ENCODE peak calls at places on chromosome 11, in four cellular contexts. A is OCI-LY7, P is psoas muscle, O is AG09309. B is an unnamed sample.

GRCh38 chr11:12143461-12144258 is 33.3 kb downstream of the MICAL2 start:
- DNase-seq in A (no peak), P (no peak), O (no peak), B (peak)

GRCh38 chr11:84316866-84317560 is 1030.8 kb upstream of the CCDC90B start:
- DNase-seq in P (no peak), A (no peak), O (peak), B (peak)

GRCh38 chr11:45193695-45194094 is 47.3 kb downstream of the PRDM11 start:
- DNase-seq in O (no peak), P (peak), A (no peak), B (no peak)

GRCh38 chr11:64794526-64794925 is 8.5 kb downstream of the MAP4K2 start:
- DNase-seq in A (no peak), P (no peak), O (no peak), B (no peak)

GRCh38 chr11:104991994-104992393 is 23.6 kb upstream of the CASP4 start:
- DNase-seq in O (no peak), P (no peak), A (no peak), B (no peak)

GRCh38 chr11:13098890-13099289 is 89.8 kb downstream of the RASSF10 start:
- DNase-seq in P (no peak), O (no peak), A (no peak), B (no peak)

GRCh38 chr11:45450189-45450588 is 164.0 kb upstream of the SYT13 start:
- DNase-seq in P (no peak), O (peak), A (no peak), B (peak)

GRCh38 chr11:27373856-27374602 is 11.0 kb upstream of the CCDC34 start:
- DNase-seq in P (no peak), O (no peak), A (no peak), B (no peak)

GRCh38 chr11:43138621-43139140 is 173.1 kb upstream of the API5 start:
- DNase-seq in O (no peak), A (no peak), P (no peak), B (no peak)

GRCh38 chr11:19313140-19313539 is 72.4 kb upstream of the E2F8 start:
- DNase-seq in O (no peak), A (no peak), P (no peak), B (no peak)

GRCh38 chr11:36213050-36213840 is 76.0 kb downstream of the COMMD9 start:
- DNase-seq in A (no peak), P (no peak), O (no peak), B (no peak)

GRCh38 chr11:70505331-70505731 is 107.0 kb downstream of the CTTN start:
- DNase-seq in P (peak), A (no peak), O (no peak), B (no peak)

GRCh38 chr11:45741582-45741981 is 63.4 kb upstream of the SLC35C1 start:
- DNase-seq in P (no peak), A (no peak), O (no peak), B (no peak)

GRCh38 chr11:9943346-9944110 is 279.7 kb downstream of the SWAP70 start:
- DNase-seq in A (no peak), O (peak), P (no peak), B (peak)

GRCh38 chr11:130103296-130103814 is 33.7 kb downstream of the APLP2 start:
- DNase-seq in O (peak), A (no peak), P (no peak), B (peak)

GRCh38 chr11:122850076-122850631 is 11.9 kb downstream of the CRTAM start:
- DNase-seq in A (no peak), O (peak), P (no peak), B (peak)

GRCh38 chr11:126421243-126421642 is 65.8 kb downstream of the ST3GAL4 start:
- DNase-seq in O (no peak), P (peak), A (no peak), B (no peak)

GRCh38 chr11:75107187-75107586 is 10.5 kb upstream of the OR2AT4 start:
- DNase-seq in A (no peak), O (no peak), P (no peak), B (peak)

GRCh38 chr11:7571640-7572000 is 57.8 kb downstream of the PPFIBP2 start:
- DNase-seq in P (peak), A (peak), O (no peak), B (peak)

GRCh38 chr11:62923634-62924411 is 2.7 kb upstream of the CHRM1 start:
- DNase-seq in A (peak), P (no peak), O (no peak), B (no peak)

GRCh38 chr11:62925308-62925707 is 4.1 kb upstream of the CHRM1 start:
- DNase-seq in P (no peak), A (no peak), O (no peak), B (no peak)

GRCh38 chr11:62928011-62928410 is 6.8 kb upstream of the CHRM1 start:
- DNase-seq in O (no peak), A (no peak), P (no peak), B (no peak)

GRCh38 chr11:62925745-62926668 is 4.8 kb upstream of the CHRM1 start:
- DNase-seq in P (no peak), O (no peak), A (no peak), B (no peak)

DNA sequence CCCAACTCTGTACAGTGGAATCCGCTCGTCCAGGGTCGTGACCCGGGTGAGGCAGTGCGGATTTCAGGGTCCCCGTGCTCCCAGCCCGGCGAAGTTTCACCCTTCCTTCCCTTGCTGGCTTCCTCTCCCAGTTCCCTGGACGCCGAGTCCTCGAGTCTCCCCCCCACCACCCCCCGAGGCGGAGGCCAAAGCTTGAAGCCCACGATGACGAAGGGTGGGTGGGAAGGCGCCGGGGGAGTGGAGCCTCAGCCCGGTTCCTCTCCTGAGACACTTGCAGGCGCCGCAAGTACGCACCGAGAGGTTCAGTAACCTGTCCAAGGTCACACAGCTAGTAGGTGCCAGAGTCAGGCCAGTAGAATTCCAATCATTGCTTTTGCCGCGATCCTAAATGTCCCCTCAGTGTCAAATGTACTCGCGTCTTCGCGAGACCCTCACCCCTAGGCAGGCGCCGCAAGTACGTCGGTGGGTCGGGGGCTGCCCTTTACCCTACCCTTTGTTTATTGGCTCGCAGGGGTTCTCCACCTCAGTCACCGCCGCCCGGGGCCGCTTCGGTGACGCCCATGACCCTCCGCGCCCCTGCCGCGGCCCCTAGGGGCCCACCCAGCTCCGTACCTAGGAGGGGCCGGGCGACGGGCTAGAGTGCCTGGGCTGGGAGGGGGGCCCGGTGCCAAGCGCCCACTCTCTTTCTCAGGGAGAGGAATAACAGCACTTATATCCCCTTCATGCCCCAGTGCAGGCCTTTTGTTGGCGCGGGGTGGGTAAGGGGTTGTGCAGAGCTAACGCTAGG is 5.7 kb upstream of the CHRM1 start:
- DNase-seq in A (no peak), P (no peak), O (no peak), B (no peak)
- H3K4me3 ChIP-seq in A (no peak), P (peak), O (no peak), B (no peak)

DNA sequence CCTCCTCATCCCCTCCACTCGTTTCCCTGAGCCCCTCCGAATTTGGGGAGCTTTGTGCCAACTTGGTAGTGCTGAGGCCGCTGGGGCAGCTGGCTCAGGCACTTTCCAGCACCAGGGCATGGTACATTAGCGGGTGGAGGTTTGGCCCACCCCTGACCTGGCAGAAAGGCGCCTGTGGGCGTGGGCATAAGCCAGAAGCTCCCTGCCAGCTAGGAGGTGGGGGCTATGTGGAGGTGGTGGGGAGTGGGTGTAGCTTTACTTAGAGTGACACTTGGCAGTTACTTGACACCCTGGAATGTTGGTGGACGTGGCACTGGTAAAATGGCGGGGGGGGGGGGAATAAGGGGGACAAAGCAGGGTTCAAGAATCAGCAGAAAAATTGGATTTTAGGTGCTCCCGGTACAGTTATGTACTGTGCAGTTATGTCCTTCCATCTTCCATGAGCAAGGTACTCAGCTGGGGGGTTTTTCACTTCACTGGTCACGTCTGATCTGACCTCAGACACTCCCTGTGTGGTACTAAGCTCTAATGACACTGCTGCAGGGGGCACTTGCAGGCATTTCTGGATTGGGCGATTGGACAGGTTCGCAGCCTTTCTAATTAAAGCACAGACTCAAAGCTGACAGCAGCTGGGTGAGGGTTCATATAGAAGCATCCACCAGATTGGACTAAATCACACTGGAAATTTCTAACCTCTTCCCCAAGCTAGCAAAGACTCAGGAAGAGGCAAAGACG is 10.4 kb upstream of the IGF2 start:
- DNase-seq in O (no peak), P (no peak), A (no peak), B (no peak)
- TF ChIP-seq CTCF in O (no peak), P (no peak), A (no peak), B (no peak)

DNA sequence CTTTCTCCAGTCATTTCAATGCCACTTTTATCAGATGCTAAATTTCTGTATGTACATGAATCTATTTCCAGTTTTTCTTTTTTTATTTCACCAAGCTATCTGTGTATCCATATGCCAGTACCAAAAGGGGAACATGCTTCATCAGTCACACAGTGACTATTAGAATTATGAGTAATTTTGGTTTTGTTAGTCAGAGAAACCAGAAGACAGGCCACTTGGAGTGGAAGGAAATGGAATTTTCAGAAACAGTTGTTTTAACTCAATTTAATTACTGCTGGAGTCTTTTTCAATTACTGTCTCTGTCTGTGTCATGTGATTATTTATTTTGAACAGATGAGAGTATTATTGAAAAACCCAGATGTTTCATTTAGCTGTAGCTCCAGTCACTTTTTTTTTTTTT is 84.6 kb upstream of the ANO3 start:
- DNase-seq in A (no peak), P (no peak), O (peak), B (peak)
- H3K4me3 ChIP-seq in A (no peak), P (no peak), O (no peak), B (no peak)

DNA sequence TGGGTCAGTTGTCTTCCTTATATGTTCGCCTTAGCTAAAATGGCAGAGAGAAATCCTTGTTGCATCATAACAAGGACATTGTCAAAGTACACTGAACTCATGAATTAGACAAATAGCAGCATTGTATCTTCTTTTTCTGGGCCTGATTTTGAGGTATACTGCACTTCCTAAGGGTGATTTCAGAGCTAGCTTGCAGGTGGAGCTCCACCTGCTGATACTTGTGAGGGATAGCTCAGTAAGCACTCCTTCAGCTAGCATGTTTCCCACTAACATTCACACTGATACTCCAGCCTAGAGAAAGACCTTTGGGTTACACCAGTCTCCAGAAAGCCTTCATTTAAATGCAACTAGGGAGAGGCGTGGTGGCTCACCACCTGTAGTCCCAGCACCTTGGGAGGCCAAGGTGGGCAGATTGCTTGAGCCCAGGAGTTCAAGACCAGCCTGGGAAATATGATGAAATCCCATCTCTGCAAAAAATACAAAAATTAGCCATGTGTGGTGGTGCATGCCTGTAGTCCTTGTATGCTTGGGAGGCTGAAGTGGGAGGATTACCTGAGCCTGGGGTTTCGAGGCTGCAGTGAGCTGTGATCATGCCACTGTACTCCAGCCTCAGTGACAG is 29.8 kb downstream of the JAM3 start:
- DNase-seq in O (no peak), P (no peak), A (peak), B (no peak)
- TF ChIP-seq CTCF in O (peak), P (no peak), A (peak), B (no peak)

DNA sequence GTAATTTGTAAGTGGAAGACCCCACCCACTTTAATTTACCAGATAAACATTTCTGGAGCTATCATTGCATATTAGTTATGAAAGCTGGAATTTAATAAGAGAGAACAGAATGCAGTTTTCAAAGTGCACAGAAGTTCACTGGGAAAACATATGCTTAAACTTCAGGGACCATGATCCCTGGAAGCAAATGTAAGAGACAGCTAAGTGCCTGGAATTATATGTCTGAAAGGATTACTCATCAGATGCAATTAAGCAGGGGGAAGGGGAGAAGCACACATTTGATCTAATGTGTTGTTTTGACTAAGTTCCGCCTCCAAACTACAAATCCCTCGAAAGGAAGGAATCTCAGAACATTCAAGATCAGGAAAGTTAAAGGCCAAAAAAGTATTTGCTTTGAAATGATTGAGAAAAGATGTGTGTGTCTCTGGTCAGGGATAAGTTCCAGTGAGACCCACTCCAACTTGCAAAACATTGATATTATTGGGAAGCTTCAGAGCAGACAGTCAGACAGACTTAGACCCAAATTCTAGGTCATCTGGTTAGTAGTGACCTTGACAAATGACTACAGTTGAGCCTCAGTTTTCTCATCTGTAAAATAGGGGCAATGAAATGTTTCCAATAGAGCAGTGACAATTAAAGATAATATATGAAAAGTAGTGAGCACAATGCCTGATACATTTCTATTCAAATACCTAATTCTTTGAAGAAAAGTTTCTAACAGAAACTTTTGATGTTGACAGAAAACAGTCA is 147.6 kb downstream of the ME3 start:
- DNase-seq in A (no peak), O (no peak), P (no peak), B (peak)
- H3K4me3 ChIP-seq in A (no peak), O (no peak), P (no peak), B (no peak)

GRCh38 chr11:119101759-119102423 is at the start of gene DPAGT1:
- DNase-seq in P (peak), A (peak), O (peak), B (peak)

GRCh38 chr11:119099707-119100106 is 1.9 kb downstream of the DPAGT1 start:
- DNase-seq in A (no peak), P (no peak), O (no peak), B (no peak)

GRCh38 chr11:119100960-119101349 is 698 bp downstream of the DPAGT1 start:
- DNase-seq in O (no peak), P (no peak), A (no peak), B (no peak)

GRCh38 chr11:119100246-119100959 is 1.2 kb downstream of the DPAGT1 start:
- DNase-seq in A (no peak), P (no peak), O (no peak), B (peak)

DNA sequence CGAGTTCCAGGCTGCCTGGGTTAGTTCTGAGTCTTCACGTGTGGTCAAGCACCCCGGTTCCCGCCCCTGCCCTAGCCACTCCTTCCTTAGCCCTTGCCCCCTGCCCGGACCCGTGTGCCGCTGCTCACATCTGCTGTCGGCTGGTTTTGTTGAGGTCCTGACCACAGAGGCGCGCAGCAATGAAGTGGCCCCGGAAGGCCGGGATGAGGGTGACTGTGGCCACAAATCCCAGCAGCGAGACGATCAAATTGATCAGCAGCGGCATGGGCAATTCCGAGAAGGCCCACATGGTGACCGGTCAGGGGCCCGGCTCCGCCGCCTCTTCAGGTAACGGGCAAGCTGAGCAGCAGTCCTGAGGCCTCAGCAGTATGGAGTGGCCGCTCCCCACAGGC is 290 bp downstream of the DPAGT1 start:
- DNase-seq in O (no peak), P (no peak), A (peak), B (no peak)
- TF ChIP-seq CTCF in O (no peak), P (peak), A (no peak), B (no peak)